ENCODE peak calls at places on chromosomes 7 and 10, in ten cellular contexts. H, A, T, R, N, D, G, C, E and W are unnamed samples.

GRCh38 chr10:79434816-79435215 is 10.6 kb downstream of the ZCCHC24 start:
- DNase-seq in A (peak; percentile 86), T (no peak), C (no peak), H (peak; percentile 37), N (no peak), R (no peak), E (no peak), G (no peak), D (peak; percentile 75), W (no peak)

GRCh38 chr10:58030208-58030607 is 237.5 kb downstream of the IPMK start:
- DNase-seq in T (no peak), E (no peak), C (no peak), H (no peak), A (no peak), D (no peak), N (no peak), R (no peak), G (no peak), W (no peak)

GRCh38 chr7:37993060-37993501 is 72.6 kb downstream of the EPDR1 start:
- DNase-seq in R (no peak), N (no peak), C (no peak), E (no peak), T (no peak), G (no peak), H (no peak), D (no peak), A (no peak), W (no peak)

GRCh38 chr10:102196893-102197292 is 29.2 kb upstream of the ELOVL3 start:
- DNase-seq in E (no peak), N (no peak), G (no peak), T (no peak), H (no peak), C (no peak), A (no peak), D (no peak), R (no peak), W (no peak)

GRCh38 chr10:110010076-110011069 is 2.6 kb downstream of the ADD3 start:
- DNase-seq in G (no peak), D (no peak), R (no peak), H (no peak), N (no peak), A (no peak), C (no peak), T (peak; percentile 32), E (no peak), W (no peak)

GRCh38 chr7:70325509-70326101 is 727.3 kb downstream of the AUTS2 start:
- DNase-seq in E (no peak), N (no peak), D (no peak), R (no peak), C (no peak), A (peak; percentile 77), G (no peak), H (peak; percentile 24), T (no peak), W (no peak)

GRCh38 chr10:79313911-79314439 is 33.3 kb upstream of the PPIF start:
- DNase-seq in E (no peak), C (no peak), H (no peak), G (no peak), D (no peak), T (no peak), R (no peak), A (no peak), N (no peak), W (no peak)

GRCh38 chr10:28853195-28853594 is 175.9 kb downstream of the BAMBI start:
- DNase-seq in C (no peak), D (no peak), A (no peak), N (no peak), T (no peak), R (no peak), H (no peak), E (no peak), G (no peak), W (no peak)

GRCh38 chr7:73329861-73330581 is 2.1 kb downstream of the FKBP6 start:
- DNase-seq in C (no peak), R (no peak), A (peak; percentile 36), T (no peak), D (no peak), H (no peak), E (no peak), G (no peak), N (no peak), W (no peak)

GRCh38 chr10:3648179-3648975 is 136.6 kb downstream of the KLF6 start:
- DNase-seq in N (no peak), H (no peak), E (no peak), A (no peak), D (no peak), G (no peak), C (no peak), T (no peak), R (no peak), W (no peak)